ENCODE peak calls at places on chromosomes 7 and 10, in nine cellular contexts. R is PC-9, E is endodermal cell, A is MCF 10A, W is heart right ventricle, Y is HFFc6, B is heart left ventricle, J is Caco-2, Z is LNCaP clone FGC. G is an unnamed sample.
A peak's percentile ranks its signal among the peaks of the same experiment; 100 is the strongest.

GRCh38 chr10:100983868-100984669 is 3.2 kb downstream of the MRPL43 start:
- DNase-seq in R (no peak), E (no peak), A (no peak), W (no peak), Y (no peak), B (no peak), J (peak; percentile 31), Z (no peak), G (no peak)

GRCh38 chr7:27697861-27698430 is 35.3 kb upstream of the HIBADH start:
- DNase-seq in R (peak; percentile 91), E (no peak), A (peak; percentile 45), W (no peak), Y (peak; percentile 30), B (peak; percentile 10), J (no peak), Z (no peak), G (no peak)

GRCh38 chr10:11691319-11691755 is 50.8 kb upstream of the ECHDC3 start:
- DNase-seq in R (no peak), E (no peak), A (no peak), W (peak; percentile 40), Y (no peak), B (peak; percentile 23), J (no peak), Z (no peak), G (no peak)

GRCh38 chr10:113879691-113880090 is 25.2 kb downstream of the NHLRC2 start:
- DNase-seq in R (no peak), E (no peak), A (no peak), W (no peak), Y (no peak), B (no peak), J (no peak), Z (no peak), G (no peak)

GRCh38 chr7:542131-542934 is 22.7 kb upstream of the PDGFA start:
- DNase-seq in R (no peak), E (no peak), A (no peak), W (no peak), Y (no peak), B (no peak), J (no peak), Z (no peak), G (no peak)

GRCh38 chr10:125213541-125214282 is 53.3 kb upstream of the CTBP2 start:
- DNase-seq in R (no peak), E (no peak), A (no peak), W (no peak), Y (no peak), B (no peak), J (no peak), Z (no peak), G (no peak)

GRCh38 chr10:118911361-118911760 is 118.2 kb upstream of the NANOS1 start:
- DNase-seq in R (peak; percentile 94), E (no peak), A (no peak), W (no peak), Y (peak; percentile 13), B (no peak), J (peak; percentile 70), Z (no peak), G (peak; percentile 34)

GRCh38 chr7:84939888-84940287 is 247.0 kb downstream of the SEMA3D start:
- DNase-seq in R (no peak), E (no peak), A (no peak), W (no peak), Y (no peak), B (no peak), J (no peak), Z (no peak), G (no peak)

GRCh38 chr10:4396401-4397283 is 429.4 kb upstream of the AKR1E2 start:
- DNase-seq in R (no peak), E (no peak), A (peak; percentile 1), W (no peak), Y (no peak), B (no peak), J (no peak), Z (no peak), G (no peak)

GRCh38 chr10:4395731-4396130 is 430.3 kb upstream of the AKR1E2 start:
- DNase-seq in R (no peak), E (no peak), A (no peak), W (no peak), Y (no peak), B (no peak), J (no peak), Z (no peak), G (no peak)

GRCh38 chr10:4390219-4390618 is 435.8 kb upstream of the AKR1E2 start:
- DNase-seq in R (no peak), E (no peak), A (no peak), W (no peak), Y (no peak), B (no peak), J (no peak), Z (no peak), G (no peak)

GRCh38 chr10:4397337-4397736 is 428.7 kb upstream of the AKR1E2 start:
- DNase-seq in R (no peak), E (no peak), A (peak; percentile 3), W (no peak), Y (no peak), B (no peak), J (no peak), Z (peak; percentile 46), G (no peak)

DNA sequence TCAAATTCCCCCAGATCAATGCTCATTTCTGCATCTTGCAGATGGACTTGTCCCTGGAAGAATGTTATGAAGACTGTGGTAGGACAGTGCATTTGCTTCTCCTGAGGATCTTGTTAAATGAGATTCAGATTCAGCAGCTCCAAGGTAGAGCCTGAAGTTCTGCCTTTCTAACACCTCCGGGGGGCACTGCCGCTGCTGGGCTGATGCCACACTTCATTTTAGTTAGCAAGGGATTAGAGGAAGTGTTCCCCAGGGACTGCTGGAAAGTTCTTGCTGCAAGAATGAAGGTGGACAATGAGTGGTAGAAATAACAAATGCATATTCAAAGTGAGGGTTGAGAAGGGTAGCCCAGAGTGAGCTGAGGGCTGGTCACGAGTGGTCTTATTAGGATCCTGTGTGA is 434.3 kb upstream of the AKR1E2 start:
- DNase-seq in R (no peak), E (no peak), A (no peak), W (no peak), Y (no peak), B (no peak), J (no peak), Z (no peak), G (no peak)
- TF ChIP-seq CTCF in R (no peak), E (no peak), A (no peak), W (no peak), Y (peak; percentile 52), B (no peak), J (peak; percentile 25), Z (no peak), G (no peak)

GRCh38 chr10:14241196-14241595 is 89.5 kb downstream of the FRMD4A start:
- DNase-seq in R (no peak), E (no peak), A (no peak), W (no peak), Y (no peak), B (no peak), J (no peak), Z (no peak), G (no peak)

GRCh38 chr10:14244801-14245211 is 85.9 kb downstream of the FRMD4A start:
- DNase-seq in R (peak; percentile 45), E (no peak), A (peak; percentile 88), W (no peak), Y (peak; percentile 19), B (no peak), J (no peak), Z (no peak), G (no peak)

GRCh38 chr10:14244147-14244546 is 86.6 kb downstream of the FRMD4A start:
- DNase-seq in R (no peak), E (peak; percentile 81), A (no peak), W (no peak), Y (peak; percentile 1), B (no peak), J (peak; percentile 52), Z (no peak), G (no peak)

GRCh38 chr10:14236341-14236740 is 94.4 kb downstream of the FRMD4A start:
- DNase-seq in R (no peak), E (peak; percentile 29), A (no peak), W (no peak), Y (no peak), B (no peak), J (no peak), Z (no peak), G (no peak)

GRCh38 chr10:14240253-14241189 is 90.2 kb downstream of the FRMD4A start:
- DNase-seq in R (no peak), E (peak; percentile 56), A (no peak), W (no peak), Y (no peak), B (no peak), J (no peak), Z (no peak), G (no peak)
- TF ChIP-seq CTCF in R (no peak), E (peak; percentile 68), A (no peak), W (no peak), Y (no peak), B (no peak), J (peak; percentile 21), Z (peak; percentile 11), G (peak; percentile 61)

DNA sequence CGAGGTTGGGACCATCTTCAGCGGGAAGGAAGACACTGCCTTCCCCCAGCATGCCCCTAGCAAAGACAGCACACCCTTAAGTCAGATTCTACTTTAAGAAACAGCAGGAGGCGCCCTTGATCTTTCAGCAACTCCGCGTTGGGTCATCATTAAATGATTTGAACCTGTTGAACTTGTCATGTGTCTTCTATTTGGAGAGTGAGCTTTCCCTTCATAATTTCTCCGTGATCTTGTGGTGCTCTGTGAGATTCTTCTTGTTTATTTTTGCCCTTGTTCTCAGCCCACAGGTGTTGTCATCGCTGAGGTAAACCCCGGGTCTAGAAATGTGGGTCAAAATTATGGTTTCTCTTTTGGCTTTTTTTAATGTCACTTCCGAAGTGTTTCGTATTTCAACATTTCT is 49.5 kb upstream of the PITRM1 start:
- DNase-seq in R (no peak), E (peak; percentile 78), A (peak; percentile 19), W (no peak), Y (no peak), B (no peak), J (no peak), Z (peak; percentile 44), G (no peak)
- TF ChIP-seq CTCF in R (no peak), E (peak; percentile 68), A (no peak), W (no peak), Y (peak; percentile 34), B (no peak), J (no peak), Z (peak; percentile 70), G (peak; percentile 34)

GRCh38 chr7:18356195-18356645 is 139.3 kb upstream of the HDAC9 start:
- DNase-seq in R (peak; percentile 54), E (peak; percentile 52), A (peak; percentile 27), W (no peak), Y (peak; percentile 10), B (no peak), J (no peak), Z (no peak), G (no peak)

GRCh38 chr7:18361756-18362155 is 133.8 kb upstream of the HDAC9 start:
- DNase-seq in R (no peak), E (peak; percentile 85), A (peak; percentile 49), W (no peak), Y (no peak), B (no peak), J (no peak), Z (peak; percentile 30), G (no peak)

GRCh38 chr7:18354108-18354507 is 141.4 kb upstream of the HDAC9 start:
- DNase-seq in R (no peak), E (no peak), A (no peak), W (no peak), Y (no peak), B (no peak), J (no peak), Z (no peak), G (no peak)

GRCh38 chr7:18354686-18355085 is 140.9 kb upstream of the HDAC9 start:
- DNase-seq in R (no peak), E (no peak), A (no peak), W (no peak), Y (no peak), B (no peak), J (no peak), Z (no peak), G (no peak)

DNA sequence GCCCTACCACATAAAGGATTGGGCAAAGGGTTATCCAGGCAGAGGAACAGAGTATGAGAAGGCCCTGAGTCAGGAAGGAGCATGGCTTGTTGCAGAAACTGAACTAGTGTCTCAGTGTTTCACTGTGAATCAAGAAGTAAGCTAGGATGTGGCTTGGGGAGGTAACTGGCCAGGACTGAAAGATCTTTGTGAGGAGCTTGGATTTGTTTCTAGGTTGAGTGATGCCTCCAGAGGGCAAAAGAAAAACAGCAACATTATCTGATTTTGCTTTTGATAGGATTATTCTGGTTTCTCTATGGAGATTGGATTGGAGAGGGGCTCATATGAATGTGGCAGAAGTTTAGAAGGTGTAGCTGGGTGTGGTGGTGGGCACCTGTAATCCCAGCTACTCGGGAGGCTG is 137.9 kb upstream of the HDAC9 start:
- DNase-seq in R (no peak), E (no peak), A (peak; percentile 9), W (no peak), Y (peak; percentile 15), B (no peak), J (no peak), Z (no peak), G (no peak)
- TF ChIP-seq CTCF in R (peak; percentile 33), E (peak; percentile 66), A (no peak), W (no peak), Y (peak; percentile 71), B (no peak), J (no peak), Z (no peak), G (peak; percentile 37)

G was measured in osteocyte.